ENCODE peak calls at places on chromosomes 11 and 22, in five cellular contexts. Q is cardiac muscle cell, N is esophagus squamous epithelium, S is aorta, W is brain microvascular endothelial cell. M is an unnamed sample.

GRCh38 chr11:83349371-83349770 is 63.2 kb upstream of the CCDC90B start:
- DNase-seq in S (no peak), Q (no peak), W (no peak), N (no peak), M (no peak)

GRCh38 chr11:91220476-91221202 is 997.8 kb upstream of the CHORDC1 start:
- DNase-seq in Q (no peak), W (peak; percentile 75), N (no peak), S (no peak), M (no peak)

GRCh38 chr22:42078469-42079318 is 806 bp upstream of the SMDT1 start:
- DNase-seq in Q (no peak), S (no peak), W (no peak), N (no peak), M (peak; percentile 62)

GRCh38 chr22:19978748-19979147 is 37.1 kb upstream of the TXNRD2 start:
- DNase-seq in W (no peak), Q (no peak), S (no peak), N (no peak), M (no peak)

GRCh38 chr11:92083123-92083522 is 141.5 kb upstream of the FAT3 start:
- DNase-seq in N (no peak), Q (no peak), S (no peak), W (no peak), M (no peak)

GRCh38 chr11:130340671-130341319 is 26.1 kb upstream of the ZBTB44 start:
- DNase-seq in N (no peak), S (no peak), Q (no peak), W (no peak), M (no peak)

GRCh38 chr22:23525510-23525909 is 54.6 kb downstream of the IGLL1 start:
- DNase-seq in Q (no peak), N (no peak), W (no peak), S (peak; percentile 68), M (no peak)

GRCh38 chr11:11594162-11594561 is 27.6 kb downstream of the GALNT18 start:
- DNase-seq in N (no peak), Q (no peak), S (no peak), W (no peak), M (no peak)

GRCh38 chr11:92717240-92717639 is 252.2 kb upstream of the MTNR1B start:
- DNase-seq in Q (no peak), W (no peak), S (no peak), N (no peak), M (no peak)

GRCh38 chr11:129313588-129314288 is 61.9 kb upstream of the BARX2 start:
- DNase-seq in W (no peak), S (no peak), N (no peak), Q (no peak), M (no peak)
- H3K27ac ChIP-seq in W (no peak overlapping the region), S (no peak overlapping the region), N (peak overlapping the region; percentile 14), Q (no peak overlapping the region), M (no peak overlapping the region)

GRCh38 chr22:21043856-21044535 is 1.8 kb upstream of the LRRC74B start:
- DNase-seq in S (no peak), W (no peak), Q (no peak), N (no peak), M (no peak)

GRCh38 chr22:21044931-21045584 is 688 bp upstream of the LRRC74B start:
- DNase-seq in W (peak; percentile 93), N (no peak), Q (no peak), S (peak; percentile 87), M (no peak)

GRCh38 chr22:21041937-21042336 is 3.8 kb upstream of the LRRC74B start:
- DNase-seq in W (peak; percentile 84), S (no peak), N (no peak), Q (no peak), M (no peak)

GRCh38 chr22:21045585-21046294 is at the start of gene LRRC74B:
- DNase-seq in N (peak; percentile 25), W (peak; percentile 96), S (peak; percentile 96), Q (peak; percentile 95), M (peak; percentile 87)

DNA sequence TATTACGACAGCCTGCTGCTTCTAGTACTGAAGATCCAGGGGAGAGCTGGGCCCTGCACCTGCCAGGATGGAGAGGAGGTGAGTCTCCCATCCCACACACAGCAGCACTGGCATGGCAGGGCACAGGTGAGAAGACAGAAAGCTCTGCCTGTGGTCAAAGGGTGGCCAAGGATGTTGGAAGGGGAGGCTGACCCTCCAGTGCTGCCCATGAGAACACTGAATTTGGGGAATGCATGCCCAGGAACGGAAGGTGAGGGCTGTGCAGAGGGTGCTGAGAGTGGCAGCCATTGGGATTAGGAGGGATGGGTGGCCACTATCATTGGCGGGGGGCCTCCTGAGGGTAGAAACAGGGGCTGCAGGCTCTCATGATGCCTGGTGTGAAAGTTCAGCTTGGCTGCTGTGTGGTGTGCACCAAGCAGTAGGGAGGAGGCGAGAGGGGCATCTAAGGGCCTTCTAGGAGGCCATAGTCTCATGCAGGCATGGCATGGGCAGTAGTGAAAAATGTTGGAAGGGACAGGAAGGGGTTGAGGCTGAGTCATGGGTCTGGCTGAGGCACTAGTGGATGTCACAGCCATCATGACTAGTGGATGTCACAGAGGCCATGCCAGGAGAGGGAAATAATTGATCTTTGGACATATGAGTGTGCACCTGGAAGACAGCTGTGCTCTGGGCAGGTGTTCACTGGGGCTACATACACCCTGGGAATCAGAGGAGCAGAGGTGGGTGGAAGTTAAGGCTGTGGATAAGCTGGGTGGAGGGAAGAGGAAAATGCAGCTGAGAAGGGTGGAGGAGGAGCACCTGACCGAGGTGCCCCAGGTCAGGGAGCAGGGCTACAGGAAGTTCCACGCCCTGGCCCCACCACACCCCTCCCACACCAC is 2.5 kb upstream of the LRRC74B start:
- DNase-seq in W (no peak), S (no peak), N (no peak), Q (no peak), M (no peak)
- H3K4me3 ChIP-seq in W (no peak overlapping the region), S (no peak overlapping the region), N (no peak overlapping the region), Q (no peak overlapping the region), M (no peak overlapping the region)

DNA sequence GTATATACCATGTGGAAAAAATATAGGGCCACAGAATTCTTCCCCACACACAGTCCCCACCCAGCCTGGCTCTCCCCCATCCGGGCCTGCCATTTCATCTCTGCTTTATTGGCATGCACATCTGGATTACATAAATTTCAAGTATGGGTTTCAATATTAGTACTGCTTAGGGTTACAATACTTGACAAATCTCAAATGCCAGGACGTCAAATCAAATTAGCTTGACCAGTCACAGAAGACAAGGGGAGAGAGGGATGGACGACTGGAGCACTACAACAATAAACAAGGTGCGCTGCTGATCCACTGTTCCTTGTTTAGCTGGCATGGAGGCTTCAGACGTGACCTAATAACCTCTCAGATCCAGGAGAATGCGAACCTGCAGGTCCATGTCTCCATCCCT is 81.3 kb downstream of the ABTB2 start:
- DNase-seq in W (no peak), N (no peak), Q (no peak), S (no peak), M (no peak)
- H3K27ac ChIP-seq in W (no peak overlapping the region), N (no peak overlapping the region), Q (no peak overlapping the region), S (no peak overlapping the region), M (no peak overlapping the region)

GRCh38 chr11:26493616-26494015 is 78.4 kb downstream of the MUC15 start:
- DNase-seq in S (no peak), W (no peak), N (no peak), Q (no peak), M (no peak)
- H3K4me3 ChIP-seq in S (no peak overlapping the region), W (no peak overlapping the region), N (no peak overlapping the region), Q (no peak overlapping the region), M (no peak overlapping the region)

GRCh38 chr11:87228820-87229219 is 191.1 kb downstream of the TMEM135 start:
- DNase-seq in N (no peak), S (no peak), Q (no peak), W (no peak), M (no peak)
- H3K27ac ChIP-seq in N (no peak overlapping the region), S (no peak overlapping the region), Q (no peak overlapping the region), W (no peak overlapping the region), M (no peak overlapping the region)

GRCh38 chr11:47183031-47183856 is 3.0 kb downstream of the PACSIN3 start:
- DNase-seq in N (no peak), S (no peak), Q (no peak), W (no peak), M (no peak)

GRCh38 chr11:47186076-47186936 is at the start of gene PACSIN3:
- DNase-seq in Q (peak; percentile 73), S (peak; percentile 84), W (peak; percentile 15), N (no peak), M (peak; percentile 72)

GRCh38 chr11:47185305-47186075 is 744 bp downstream of the PACSIN3 start:
- DNase-seq in S (peak; percentile 84), Q (peak; percentile 85), N (no peak), W (peak; percentile 11), M (peak; percentile 87)

GRCh38 chr11:47183969-47184368 is 2.3 kb downstream of the PACSIN3 start:
- DNase-seq in Q (no peak), S (no peak), W (no peak), N (no peak), M (no peak)

DNA sequence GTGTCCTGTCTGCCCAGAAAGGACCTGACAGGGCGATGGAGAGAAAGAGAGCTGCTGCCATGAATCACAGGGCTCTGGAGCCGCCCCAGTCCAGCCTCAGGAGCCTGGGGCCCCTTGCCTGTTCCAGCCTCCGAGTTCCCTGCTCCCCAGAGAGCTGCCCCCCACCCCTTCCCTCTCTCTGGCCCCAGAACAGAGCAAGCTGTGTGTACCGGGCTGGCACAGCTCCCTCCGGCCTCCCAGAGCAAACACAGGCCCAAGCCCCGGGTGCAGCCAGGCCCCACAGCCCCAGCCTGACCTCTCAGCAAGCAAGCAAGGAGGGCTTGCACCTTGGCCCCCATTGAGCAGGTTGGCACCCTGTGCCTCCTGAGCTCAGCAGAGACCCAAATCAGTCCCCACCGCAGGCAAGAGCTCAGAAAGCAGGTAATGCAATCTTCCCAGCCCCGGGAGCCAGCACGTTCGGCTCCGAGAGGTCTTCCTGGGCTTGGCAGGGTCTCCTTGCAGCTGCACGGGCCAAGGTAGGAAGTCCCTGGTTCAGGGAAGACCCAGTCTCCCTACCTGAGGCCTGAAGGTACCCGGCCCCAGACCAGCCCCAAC is 1.4 kb downstream of the PACSIN3 start:
- DNase-seq in Q (no peak), S (no peak), W (no peak), N (no peak), M (no peak)
- H3K4me3 ChIP-seq in Q (peak overlapping the region; percentile 80), S (peak overlapping the region; percentile 72), W (peak overlapping the region; percentile 68), N (peak overlapping the region; percentile 78), M (peak overlapping the region; percentile 50)

GRCh38 chr11:96028746-96029145 is 104.8 kb upstream of the MTMR2 start:
- DNase-seq in Q (no peak), N (no peak), W (no peak), S (no peak), M (no peak)

GRCh38 chr11:96024666-96025065 is 100.8 kb upstream of the MTMR2 start:
- DNase-seq in Q (no peak), N (no peak), W (no peak), S (no peak), M (no peak)

GRCh38 chr11:96023311-96023710 is 99.4 kb upstream of the MTMR2 start:
- DNase-seq in Q (no peak), N (no peak), W (no peak), S (no peak), M (no peak)

GRCh38 chr11:96026310-96026709 is 102.4 kb upstream of the MTMR2 start:
- DNase-seq in S (no peak), W (no peak), Q (no peak), N (no peak), M (no peak)

GRCh38 chr11:96027021-96027420 is 103.1 kb upstream of the MTMR2 start:
- DNase-seq in Q (no peak), S (no peak), N (no peak), W (no peak), M (no peak)
- H3K27ac ChIP-seq in Q (no peak overlapping the region), S (no peak overlapping the region), N (no peak overlapping the region), W (no peak overlapping the region), M (no peak overlapping the region)